ENCODE peak calls at places on chromosomes 16 and 17, in six cellular contexts. One of them, this sample, is unnamed.

GRCh38 chr16:78748471-78748929 is 649.0 kb downstream of the WWOX start:
- DNase-seq in heart right ventricle: no peak
- DNase-seq in mesenchymal stem cell: no peak
- DNase-seq in heart left ventricle: no peak
- DNase-seq in prostate gland: peak; percentile 69
- DNase-seq in HepG2: no peak
- DNase-seq in this sample: peak; percentile 92

GRCh38 chr17:49000943-49001342 is 3.8 kb downstream of the IGF2BP1 start:
- DNase-seq in heart right ventricle: no peak
- DNase-seq in mesenchymal stem cell: no peak
- DNase-seq in heart left ventricle: no peak
- DNase-seq in prostate gland: no peak
- DNase-seq in HepG2: no peak
- DNase-seq in this sample: no peak

GRCh38 chr17:31627960-31628359 is 231.1 kb downstream of the COPRS start:
- DNase-seq in heart right ventricle: no peak
- DNase-seq in mesenchymal stem cell: no peak
- DNase-seq in heart left ventricle: no peak
- DNase-seq in prostate gland: no peak
- DNase-seq in HepG2: no peak
- DNase-seq in this sample: peak; percentile 28

GRCh38 chr16:49466881-49467280 is 93.3 kb downstream of the C16orf78 start:
- DNase-seq in heart right ventricle: no peak
- DNase-seq in mesenchymal stem cell: no peak
- DNase-seq in heart left ventricle: peak; percentile 5
- DNase-seq in prostate gland: no peak
- DNase-seq in HepG2: no peak
- DNase-seq in this sample: no peak

GRCh38 chr17:14525551-14526455 is 224.9 kb downstream of the HS3ST3B1 start:
- DNase-seq in heart right ventricle: no peak
- DNase-seq in mesenchymal stem cell: no peak
- DNase-seq in heart left ventricle: no peak
- DNase-seq in prostate gland: no peak
- DNase-seq in HepG2: no peak
- DNase-seq in this sample: no peak

GRCh38 chr16:19698480-19699465 is 19.3 kb downstream of the KNOP1 start:
- DNase-seq in heart right ventricle: no peak
- DNase-seq in mesenchymal stem cell: no peak
- DNase-seq in heart left ventricle: no peak
- DNase-seq in prostate gland: no peak
- DNase-seq in HepG2: no peak
- DNase-seq in this sample: no peak

GRCh38 chr17:33106525-33107162 is 115.0 kb downstream of the SPACA3 start:
- DNase-seq in heart right ventricle: no peak
- DNase-seq in mesenchymal stem cell: no peak
- DNase-seq in heart left ventricle: no peak
- DNase-seq in prostate gland: no peak
- DNase-seq in HepG2: no peak
- DNase-seq in this sample: no peak

GRCh38 chr16:57798953-57799618 is 3.2 kb downstream of the KIFC3 start:
- DNase-seq in heart right ventricle: no peak
- DNase-seq in mesenchymal stem cell: no peak
- DNase-seq in heart left ventricle: no peak
- DNase-seq in prostate gland: no peak
- DNase-seq in HepG2: no peak
- DNase-seq in this sample: no peak

GRCh38 chr17:31216053-31216751 is 80.8 kb downstream of the OMG start:
- DNase-seq in heart right ventricle: no peak
- DNase-seq in mesenchymal stem cell: peak; percentile 64
- DNase-seq in heart left ventricle: no peak
- DNase-seq in prostate gland: no peak
- DNase-seq in HepG2: peak; percentile 12
- DNase-seq in this sample: peak; percentile 55

GRCh38 chr16:4580245-4580644 is 24.1 kb downstream of the C16orf96 start:
- DNase-seq in heart right ventricle: no peak
- DNase-seq in mesenchymal stem cell: no peak
- DNase-seq in heart left ventricle: no peak
- DNase-seq in prostate gland: no peak
- DNase-seq in HepG2: no peak
- DNase-seq in this sample: peak; percentile 72

GRCh38 chr17:30117548-30118155 is 1.0 kb downstream of the NSRP1 start:
- DNase-seq in heart right ventricle: no peak
- DNase-seq in mesenchymal stem cell: no peak
- DNase-seq in heart left ventricle: no peak
- DNase-seq in prostate gland: no peak
- DNase-seq in HepG2: no peak
- DNase-seq in this sample: no peak

GRCh38 chr17:15920758-15921239 is 24.1 kb upstream of the ADORA2B start:
- DNase-seq in heart right ventricle: no peak
- DNase-seq in mesenchymal stem cell: peak; percentile 98
- DNase-seq in heart left ventricle: no peak
- DNase-seq in prostate gland: peak; percentile 51
- DNase-seq in HepG2: peak; percentile 77
- DNase-seq in this sample: peak; percentile 82

GRCh38 chr17:78779848-78780247 is 2.2 kb downstream of the CYTH1 start:
- DNase-seq in heart right ventricle: no peak
- DNase-seq in mesenchymal stem cell: no peak
- DNase-seq in heart left ventricle: no peak
- DNase-seq in prostate gland: peak; percentile 51
- DNase-seq in HepG2: no peak
- DNase-seq in this sample: peak; percentile 25

GRCh38 chr17:57662644-57663308 is 82.3 kb downstream of the CCDC182 start:
- DNase-seq in heart right ventricle: peak; percentile 97
- DNase-seq in mesenchymal stem cell: peak; percentile 100
- DNase-seq in heart left ventricle: peak; percentile 95
- DNase-seq in prostate gland: peak; percentile 76
- DNase-seq in HepG2: peak; percentile 12
- DNase-seq in this sample: peak; percentile 96

DNA sequence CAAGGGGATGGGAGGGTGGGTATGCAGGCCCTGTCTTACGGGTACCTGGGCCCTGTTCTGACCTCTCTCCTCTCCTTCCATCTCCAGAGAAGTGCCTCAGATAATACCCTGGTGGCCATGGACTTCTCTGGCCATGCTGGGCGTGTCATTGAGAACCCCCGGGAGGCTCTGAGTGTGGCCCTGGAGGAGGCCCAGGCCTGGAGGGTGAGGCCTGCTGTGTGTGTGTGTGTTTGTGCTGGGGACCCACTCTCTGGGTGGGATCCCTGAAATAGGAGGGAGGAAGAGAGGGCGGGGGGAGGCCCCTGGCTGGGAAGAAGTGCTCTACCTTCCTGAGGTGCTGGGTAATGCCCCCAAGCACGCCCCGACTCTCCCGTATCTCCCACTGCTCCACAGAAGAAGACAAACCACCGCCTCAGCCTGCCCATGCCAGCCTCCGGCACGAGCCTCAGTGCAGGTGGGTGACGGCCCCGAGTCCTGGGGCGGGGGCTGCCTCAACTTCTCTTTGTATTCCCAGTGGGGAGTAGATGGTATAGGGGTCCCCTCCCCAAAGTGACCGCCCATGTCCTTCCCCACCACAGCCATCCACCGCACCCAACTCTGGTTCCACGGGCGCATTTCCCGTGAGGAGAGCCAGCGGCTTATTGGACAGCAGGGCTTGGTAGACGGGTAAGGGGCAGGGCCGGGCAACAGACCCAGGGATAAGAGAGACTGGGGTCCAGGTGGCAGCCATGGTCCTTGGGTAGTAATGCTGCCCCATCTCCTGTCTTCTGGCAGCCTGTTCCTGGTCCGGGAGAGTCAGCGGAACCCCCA is 7.8 kb downstream of the GRB7 start:
- DNase-seq in heart right ventricle: no peak
- DNase-seq in mesenchymal stem cell: no peak
- DNase-seq in heart left ventricle: no peak
- DNase-seq in prostate gland: no peak
- DNase-seq in HepG2: no peak
- DNase-seq in this sample: no peak
- H3K36me3 ChIP-seq in heart right ventricle: no peaks in the 10 kb centered on the region
- H3K36me3 ChIP-seq in mesenchymal stem cell: peaks cover 60% of the 10 kb centered on the region
- H3K36me3 ChIP-seq in heart left ventricle: no peaks in the 10 kb centered on the region
- H3K36me3 ChIP-seq in prostate gland: no peaks in the 10 kb centered on the region
- H3K36me3 ChIP-seq in HepG2: peaks cover 52% of the 10 kb centered on the region
- H3K36me3 ChIP-seq in this sample: peaks cover 32% of the 10 kb centered on the region

DNA sequence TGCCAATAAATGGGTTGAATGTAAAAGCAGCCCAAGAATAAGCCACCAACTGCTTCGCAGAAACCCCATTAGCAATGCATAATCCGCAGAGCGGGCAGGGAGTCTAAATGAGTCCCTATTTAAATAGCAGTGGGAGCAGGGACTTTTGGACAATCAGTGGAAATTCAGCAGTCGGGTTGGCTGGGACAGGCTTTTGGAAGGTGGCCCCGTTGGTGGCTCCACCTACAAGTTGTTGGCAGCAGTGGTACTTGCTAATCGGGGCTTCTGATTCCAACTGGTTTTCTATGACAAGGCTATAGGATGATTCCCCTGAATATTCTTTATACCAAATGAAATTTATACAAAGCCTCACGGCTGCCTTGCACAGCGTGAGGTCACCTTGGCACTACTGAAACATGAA is 86.3 kb downstream of the WDR59 start:
- DNase-seq in heart right ventricle: no peak
- DNase-seq in mesenchymal stem cell: no peak
- DNase-seq in heart left ventricle: peak; percentile 32
- DNase-seq in prostate gland: no peak
- DNase-seq in HepG2: no peak
- DNase-seq in this sample: no peak
- H3K36me3 ChIP-seq in heart right ventricle: peaks cover 88% of the 10 kb centered on the region
- H3K36me3 ChIP-seq in mesenchymal stem cell: peaks cover 13% of the 10 kb centered on the region
- H3K36me3 ChIP-seq in heart left ventricle: peaks cover 57% of the 10 kb centered on the region
- H3K36me3 ChIP-seq in prostate gland: peaks cover under 1% of the 10 kb centered on the region
- H3K36me3 ChIP-seq in HepG2: peaks cover 94% of the 10 kb centered on the region
- H3K36me3 ChIP-seq in this sample: peaks cover 1% of the 10 kb centered on the region

GRCh38 chr17:4182043-4182442 is 39.0 kb downstream of the CYB5D2 start:
- DNase-seq in heart right ventricle: no peak
- DNase-seq in mesenchymal stem cell: no peak
- DNase-seq in heart left ventricle: no peak
- DNase-seq in prostate gland: no peak
- DNase-seq in HepG2: no peak
- DNase-seq in this sample: no peak
- H3K36me3 ChIP-seq in heart right ventricle: peaks cover 100% of the 10 kb centered on the region
- H3K36me3 ChIP-seq in mesenchymal stem cell: peaks cover 74% of the 10 kb centered on the region
- H3K36me3 ChIP-seq in heart left ventricle: peaks cover 98% of the 10 kb centered on the region
- H3K36me3 ChIP-seq in prostate gland: peaks cover 7% of the 10 kb centered on the region
- H3K36me3 ChIP-seq in HepG2: peaks cover 78% of the 10 kb centered on the region
- H3K36me3 ChIP-seq in this sample: peaks cover 38% of the 10 kb centered on the region

GRCh38 chr17:77437017-77437416 is 296.2 kb downstream of the SEC14L1 start:
- DNase-seq in heart right ventricle: peak; percentile 71
- DNase-seq in mesenchymal stem cell: peak; percentile 78
- DNase-seq in heart left ventricle: peak; percentile 75
- DNase-seq in prostate gland: no peak
- DNase-seq in HepG2: no peak
- DNase-seq in this sample: no peak

GRCh38 chr17:77438241-77439204 is 297.8 kb downstream of the SEC14L1 start:
- DNase-seq in heart right ventricle: no peak
- DNase-seq in mesenchymal stem cell: no peak
- DNase-seq in heart left ventricle: no peak
- DNase-seq in prostate gland: no peak
- DNase-seq in HepG2: no peak
- DNase-seq in this sample: no peak

GRCh38 chr17:77436481-77436880 is 295.7 kb downstream of the SEC14L1 start:
- DNase-seq in heart right ventricle: no peak
- DNase-seq in mesenchymal stem cell: no peak
- DNase-seq in heart left ventricle: no peak
- DNase-seq in prostate gland: no peak
- DNase-seq in HepG2: no peak
- DNase-seq in this sample: no peak

GRCh38 chr17:77436058-77436442 is 295.3 kb downstream of the SEC14L1 start:
- DNase-seq in heart right ventricle: peak; percentile 69
- DNase-seq in mesenchymal stem cell: peak; percentile 71
- DNase-seq in heart left ventricle: peak; percentile 77
- DNase-seq in prostate gland: no peak
- DNase-seq in HepG2: no peak
- DNase-seq in this sample: no peak

GRCh38 chr17:77437747-77438146 is 297.0 kb downstream of the SEC14L1 start:
- DNase-seq in heart right ventricle: no peak
- DNase-seq in mesenchymal stem cell: no peak
- DNase-seq in heart left ventricle: no peak
- DNase-seq in prostate gland: no peak
- DNase-seq in HepG2: no peak
- DNase-seq in this sample: no peak
- H3K36me3 ChIP-seq in heart right ventricle: no peaks in the 10 kb centered on the region
- H3K36me3 ChIP-seq in mesenchymal stem cell: peaks cover 33% of the 10 kb centered on the region
- H3K36me3 ChIP-seq in heart left ventricle: no peaks in the 10 kb centered on the region
- H3K36me3 ChIP-seq in prostate gland: no peaks in the 10 kb centered on the region
- H3K36me3 ChIP-seq in HepG2: peaks cover 73% of the 10 kb centered on the region
- H3K36me3 ChIP-seq in this sample: peaks cover 23% of the 10 kb centered on the region

GRCh38 chr17:81907219-81908145 is 3.7 kb downstream of the PCYT2 start:
- DNase-seq in heart right ventricle: no peak
- DNase-seq in mesenchymal stem cell: no peak
- DNase-seq in heart left ventricle: no peak
- DNase-seq in prostate gland: no peak
- DNase-seq in HepG2: no peak
- DNase-seq in this sample: no peak

GRCh38 chr17:81905424-81905875 is 3.4 kb downstream of the NPB start:
- DNase-seq in heart right ventricle: no peak
- DNase-seq in mesenchymal stem cell: no peak
- DNase-seq in heart left ventricle: no peak
- DNase-seq in prostate gland: no peak
- DNase-seq in HepG2: no peak
- DNase-seq in this sample: no peak

GRCh38 chr17:81906476-81907218 is 4.6 kb downstream of the PCYT2 start:
- DNase-seq in heart right ventricle: peak; percentile 14
- DNase-seq in mesenchymal stem cell: no peak
- DNase-seq in heart left ventricle: no peak
- DNase-seq in prostate gland: no peak
- DNase-seq in HepG2: no peak
- DNase-seq in this sample: no peak

GRCh38 chr17:81904600-81905423 is 2.8 kb downstream of the NPB start:
- DNase-seq in heart right ventricle: no peak
- DNase-seq in mesenchymal stem cell: no peak
- DNase-seq in heart left ventricle: no peak
- DNase-seq in prostate gland: no peak
- DNase-seq in HepG2: no peak
- DNase-seq in this sample: no peak

GRCh38 chr17:81905993-81906392 is 4.0 kb downstream of the NPB start:
- DNase-seq in heart right ventricle: no peak
- DNase-seq in mesenchymal stem cell: no peak
- DNase-seq in heart left ventricle: no peak
- DNase-seq in prostate gland: no peak
- DNase-seq in HepG2: no peak
- DNase-seq in this sample: no peak
- H3K36me3 ChIP-seq in heart right ventricle: peaks cover 45% of the 10 kb centered on the region
- H3K36me3 ChIP-seq in mesenchymal stem cell: peaks cover 76% of the 10 kb centered on the region
- H3K36me3 ChIP-seq in heart left ventricle: peaks cover 3% of the 10 kb centered on the region
- H3K36me3 ChIP-seq in prostate gland: no peaks in the 10 kb centered on the region
- H3K36me3 ChIP-seq in HepG2: peaks cover 57% of the 10 kb centered on the region
- H3K36me3 ChIP-seq in this sample: peaks cover 30% of the 10 kb centered on the region

GRCh38 chr16:2090819-2091721 is 43.3 kb downstream of the TSC2 start:
- DNase-seq in heart right ventricle: peak; percentile 73
- DNase-seq in mesenchymal stem cell: peak; percentile 79
- DNase-seq in heart left ventricle: no peak
- DNase-seq in prostate gland: peak; percentile 81
- DNase-seq in HepG2: no peak
- DNase-seq in this sample: peak; percentile 62
- H3K36me3 ChIP-seq in heart right ventricle: peaks cover 96% of the 10 kb centered on the region
- H3K36me3 ChIP-seq in mesenchymal stem cell: peaks cover 89% of the 10 kb centered on the region
- H3K36me3 ChIP-seq in heart left ventricle: peaks cover 88% of the 10 kb centered on the region
- H3K36me3 ChIP-seq in prostate gland: peaks cover 39% of the 10 kb centered on the region
- H3K36me3 ChIP-seq in HepG2: peaks cover 38% of the 10 kb centered on the region
- H3K36me3 ChIP-seq in this sample: peaks cover 42% of the 10 kb centered on the region

GRCh38 chr16:11045846-11046245 is 101.5 kb downstream of the CLEC16A start:
- DNase-seq in heart right ventricle: no peak
- DNase-seq in mesenchymal stem cell: peak; percentile 61
- DNase-seq in heart left ventricle: no peak
- DNase-seq in prostate gland: no peak
- DNase-seq in HepG2: no peak
- DNase-seq in this sample: no peak
- H3K36me3 ChIP-seq in heart right ventricle: peaks cover 98% of the 10 kb centered on the region
- H3K36me3 ChIP-seq in mesenchymal stem cell: peaks cover 55% of the 10 kb centered on the region
- H3K36me3 ChIP-seq in heart left ventricle: peaks cover 86% of the 10 kb centered on the region
- H3K36me3 ChIP-seq in prostate gland: no peaks in the 10 kb centered on the region
- H3K36me3 ChIP-seq in HepG2: peaks cover 21% of the 10 kb centered on the region
- H3K36me3 ChIP-seq in this sample: peaks cover 9% of the 10 kb centered on the region

GRCh38 chr16:85681255-85681654 is 7.5 kb downstream of the GINS2 start:
- DNase-seq in heart right ventricle: no peak
- DNase-seq in mesenchymal stem cell: no peak
- DNase-seq in heart left ventricle: no peak
- DNase-seq in prostate gland: no peak
- DNase-seq in HepG2: no peak
- DNase-seq in this sample: no peak
- H3K36me3 ChIP-seq in heart right ventricle: peaks cover 11% of the 10 kb centered on the region
- H3K36me3 ChIP-seq in mesenchymal stem cell: peaks cover 31% of the 10 kb centered on the region
- H3K36me3 ChIP-seq in heart left ventricle: peaks cover 3% of the 10 kb centered on the region
- H3K36me3 ChIP-seq in prostate gland: no peaks in the 10 kb centered on the region
- H3K36me3 ChIP-seq in HepG2: peaks cover 64% of the 10 kb centered on the region
- H3K36me3 ChIP-seq in this sample: peaks cover 6% of the 10 kb centered on the region